ENCODE peak calls at places on chromosomes 12 and 14, in five cellular contexts. B, Q, O, V and C are unnamed samples.

GRCh38 chr12:75961878-75962277 is 69.7 kb downstream of the PHLDA1 start:
- DNase-seq in V (no peak), B (no peak), O (no peak), Q (no peak), C (no peak)

GRCh38 chr12:80412343-80412953 is 31.6 kb upstream of the PTPRQ start:
- DNase-seq in Q (no peak), V (peak), O (peak), B (no peak), C (peak)

GRCh38 chr12:14773685-14774073 is 29.6 kb downstream of the WBP11 start:
- DNase-seq in B (no peak), Q (no peak), V (no peak), O (peak), C (no peak)

GRCh38 chr12:103441437-103442186 is 54.2 kb downstream of the C12orf42 start:
- DNase-seq in V (no peak), Q (no peak), O (no peak), B (no peak), C (no peak)

GRCh38 chr14:84988391-84988790 is 541.6 kb upstream of the FLRT2 start:
- DNase-seq in V (peak), Q (no peak), B (no peak), O (peak), C (no peak)

GRCh38 chr14:65501328-65501727 is 88.8 kb downstream of the FUT8 start:
- DNase-seq in Q (no peak), O (no peak), V (no peak), B (no peak), C (no peak)

GRCh38 chr12:81078469-81079196 is 754 bp downstream of the ACSS3 start:
- DNase-seq in Q (no peak), V (peak), O (no peak), B (no peak), C (peak)

GRCh38 chr12:52645982-52646381 is 6.0 kb downstream of the KRT2 start:
- DNase-seq in B (no peak), Q (no peak), O (no peak), V (no peak), C (no peak)

GRCh38 chr14:100092832-100093231 is 27.6 kb downstream of the EVL start:
- DNase-seq in V (no peak), B (no peak), Q (no peak), O (no peak), C (no peak)

GRCh38 chr14:50531595-50532501 is 521 bp downstream of the MAP4K5 start:
- DNase-seq in O (peak), V (peak), Q (peak), B (no peak), C (no peak)

GRCh38 chr14:100621806-100622205 is 34.6 kb upstream of the BEGAIN start:
- DNase-seq in O (no peak), B (no peak), V (no peak), Q (no peak), C (no peak)

GRCh38 chr12:63958876-63959275 is 114.4 kb downstream of the SRGAP1 start:
- DNase-seq in O (no peak), B (no peak), V (no peak), Q (no peak), C (no peak)

GRCh38 chr12:132632521-132633228 is 14.1 kb downstream of the P2RX2 start:
- DNase-seq in Q (no peak), O (no peak), B (no peak), V (no peak), C (no peak)

GRCh38 chr12:130655881-130656280 is 60.2 kb downstream of the RIMBP2 start:
- DNase-seq in B (no peak), O (no peak), Q (no peak), V (no peak), C (no peak)

GRCh38 chr12:119594399-119594730 is 791 bp downstream of the TMEM233 start:
- DNase-seq in V (no peak), B (no peak), Q (no peak), O (no peak), C (peak)

GRCh38 chr12:47207829-47208248 is 128.1 kb upstream of the AMIGO2 start:
- DNase-seq in Q (no peak), O (no peak), V (no peak), B (no peak), C (no peak)

GRCh38 chr12:6332459-6332858 is 9.4 kb downstream of the TNFRSF1A start:
- DNase-seq in B (no peak), O (no peak), Q (no peak), V (peak), C (peak)

GRCh38 chr12:3832738-3833137 is 40.5 kb downstream of the PARP11 start:
- DNase-seq in V (peak), O (no peak), Q (no peak), B (no peak), C (no peak)

GRCh38 chr12:49541911-49542505 is 3.2 kb downstream of the KCNH3 start:
- DNase-seq in B (no peak), O (no peak), Q (no peak), V (no peak), C (no peak)

GRCh38 chr12:8948711-8949524 is 527 bp downstream of the M6PR start:
- DNase-seq in V (peak), O (peak), Q (no peak), B (no peak), C (peak)

GRCh38 chr14:94961761-94962575 is 192.1 kb upstream of the GSC start:
- DNase-seq in Q (no peak), B (no peak), V (no peak), O (no peak), C (no peak)

GRCh38 chr12:54605138-54605970 is 16.9 kb upstream of the PPP1R1A start:
- DNase-seq in Q (no peak), O (no peak), B (no peak), V (no peak), C (no peak)

GRCh38 chr12:110279976-110280783 is 867 bp upstream of the ATP2A2 start:
- DNase-seq in B (no peak), Q (peak), O (peak), V (peak), C (peak)

GRCh38 chr12:34219046-34219770 is 196.9 kb downstream of the ALG10 start:
- DNase-seq in B (no peak), O (no peak), Q (no peak), V (peak), C (no peak)

GRCh38 chr12:45077259-45077658 is 26.4 kb upstream of the DBX2 start:
- DNase-seq in V (no peak), O (no peak), B (no peak), Q (no peak), C (no peak)

GRCh38 chr14:33297565-33297964 is 358.9 kb downstream of the NPAS3 start:
- DNase-seq in O (no peak), Q (no peak), V (no peak), B (no peak), C (no peak)

GRCh38 chr12:8996682-8997405 is 7.5 kb downstream of the KLRG1 start:
- DNase-seq in O (no peak), B (no peak), V (peak), Q (no peak), C (peak)

GRCh38 chr12:112664569-112664968 is 127.0 kb upstream of the RPH3A start:
- DNase-seq in B (no peak), O (no peak), V (no peak), Q (no peak), C (no peak)

GRCh38 chr12:114664661-114665320 is 19.2 kb downstream of the TBX3 start:
- DNase-seq in Q (no peak), B (no peak), V (no peak), O (no peak), C (no peak)

GRCh38 chr12:56224954-56225353 is 812 bp downstream of the NABP2 start:
- DNase-seq in V (no peak), B (no peak), Q (no peak), O (no peak), C (no peak)